ENCODE peak calls at places on chromosomes 6 and 20, in six cellular contexts. X is AG09319, E is left ventricle myocardium inferior, Z is upper lobe of left lung, O is lower lobe of right lung, D is cardiac muscle cell. T is an unnamed sample.

GRCh38 chr20:54938707-54939106 is 463.3 kb downstream of the DOK5 start:
- DNase-seq in O (no peak), Z (no peak), D (no peak), E (no peak), X (no peak), T (no peak)

GRCh38 chr6:121544691-121545090 is 109.2 kb downstream of the GJA1 start:
- DNase-seq in O (no peak), D (no peak), Z (no peak), X (no peak), E (no peak), T (no peak)

GRCh38 chr6:75349262-75349984 is 64.8 kb upstream of the TMEM30A start:
- DNase-seq in D (peak; percentile 59), Z (peak; percentile 86), X (no peak), O (peak; percentile 56), E (peak; percentile 36), T (peak; percentile 25)

GRCh38 chr6:79157961-79158644 is 76.4 kb downstream of the HMGN3 start:
- DNase-seq in X (no peak), E (no peak), D (no peak), Z (no peak), O (no peak), T (no peak)

GRCh38 chr6:132675002-132675401 is 16.0 kb upstream of the TAAR1 start:
- DNase-seq in E (no peak), X (no peak), Z (no peak), O (no peak), D (no peak), T (no peak)

GRCh38 chr6:140572129-140572528 is 1197.7 kb upstream of the CITED2 start:
- DNase-seq in E (no peak), D (peak; percentile 92), X (peak; percentile 87), Z (no peak), O (no peak), T (no peak)

GRCh38 chr6:16200231-16200941 is 38.0 kb upstream of the GMPR start:
- DNase-seq in X (peak; percentile 37), D (no peak), E (no peak), Z (no peak), O (peak; percentile 24), T (no peak)

GRCh38 chr6:130625825-130626500 is 201.2 kb upstream of the SMLR1 start:
- DNase-seq in D (peak; percentile 17), X (no peak), O (no peak), E (no peak), Z (no peak), T (no peak)

GRCh38 chr6:154653853-154654252 is 79.4 kb upstream of the SCAF8 start:
- DNase-seq in Z (no peak), E (no peak), D (peak; percentile 86), O (no peak), X (peak; percentile 51), T (no peak)

GRCh38 chr6:157398151-157398550 is 17.2 kb downstream of the ZDHHC14 start:
- DNase-seq in D (no peak), X (no peak), Z (no peak), E (no peak), O (no peak), T (no peak)

GRCh38 chr20:57809661-57810172 is 99.9 kb upstream of the PMEPA1 start:
- DNase-seq in O (no peak), E (peak; percentile 58), Z (no peak), X (no peak), D (no peak), T (no peak)

GRCh38 chr6:107816818-107817217 is 7.3 kb downstream of the SCML4 start:
- DNase-seq in X (no peak), D (peak; percentile 3), E (no peak), O (no peak), Z (no peak), T (no peak)

GRCh38 chr6:73710470-73710869 is 14.5 kb downstream of the CD109 start:
- DNase-seq in X (no peak), E (no peak), Z (no peak), O (no peak), D (peak; percentile 47), T (no peak)

GRCh38 chr20:51327251-51327841 is 215.2 kb downstream of the NFATC2 start:
- DNase-seq in O (no peak), X (peak; percentile 28), D (peak; percentile 44), E (no peak), Z (peak; percentile 65), T (no peak)

GRCh38 chr6:145713746-145714145 is 21.6 kb downstream of the EPM2A start:
- DNase-seq in D (no peak), E (no peak), Z (no peak), O (no peak), X (no peak), T (no peak)

GRCh38 chr6:170082531-170083187 is 208.2 kb downstream of the DLL1 start:
- DNase-seq in X (no peak), Z (no peak), D (no peak), O (peak; percentile 24), E (peak; percentile 4), T (no peak)

GRCh38 chr6:44548319-44548718 is 160.8 kb downstream of the CDC5L start:
- DNase-seq in D (no peak), X (no peak), E (no peak), O (no peak), Z (no peak), T (no peak)

GRCh38 chr6:163389354-163389753 is 25.2 kb upstream of the QKI start:
- DNase-seq in Z (no peak), X (no peak), O (no peak), E (no peak), D (no peak), T (no peak)

GRCh38 chr20:21507275-21508229 is 6.3 kb downstream of the NKX2-2 start:
- DNase-seq in E (no peak), O (no peak), Z (peak; percentile 83), X (no peak), D (no peak), T (no peak)

GRCh38 chr20:21505161-21505809 is 8.6 kb downstream of the NKX2-2 start:
- DNase-seq in O (peak; percentile 85), X (no peak), D (peak; percentile 51), E (peak; percentile 48), Z (peak; percentile 95), T (peak; percentile 94)

GRCh38 chr20:21504323-21504722 is 9.5 kb downstream of the NKX2-2 start:
- DNase-seq in X (no peak), D (no peak), O (peak; percentile 41), Z (no peak), E (no peak), T (no peak)

GRCh38 chr20:21508230-21509078 is 5.4 kb downstream of the NKX2-2 start:
- DNase-seq in Z (peak; percentile 58), E (no peak), D (no peak), X (no peak), O (no peak), T (no peak)

DNA sequence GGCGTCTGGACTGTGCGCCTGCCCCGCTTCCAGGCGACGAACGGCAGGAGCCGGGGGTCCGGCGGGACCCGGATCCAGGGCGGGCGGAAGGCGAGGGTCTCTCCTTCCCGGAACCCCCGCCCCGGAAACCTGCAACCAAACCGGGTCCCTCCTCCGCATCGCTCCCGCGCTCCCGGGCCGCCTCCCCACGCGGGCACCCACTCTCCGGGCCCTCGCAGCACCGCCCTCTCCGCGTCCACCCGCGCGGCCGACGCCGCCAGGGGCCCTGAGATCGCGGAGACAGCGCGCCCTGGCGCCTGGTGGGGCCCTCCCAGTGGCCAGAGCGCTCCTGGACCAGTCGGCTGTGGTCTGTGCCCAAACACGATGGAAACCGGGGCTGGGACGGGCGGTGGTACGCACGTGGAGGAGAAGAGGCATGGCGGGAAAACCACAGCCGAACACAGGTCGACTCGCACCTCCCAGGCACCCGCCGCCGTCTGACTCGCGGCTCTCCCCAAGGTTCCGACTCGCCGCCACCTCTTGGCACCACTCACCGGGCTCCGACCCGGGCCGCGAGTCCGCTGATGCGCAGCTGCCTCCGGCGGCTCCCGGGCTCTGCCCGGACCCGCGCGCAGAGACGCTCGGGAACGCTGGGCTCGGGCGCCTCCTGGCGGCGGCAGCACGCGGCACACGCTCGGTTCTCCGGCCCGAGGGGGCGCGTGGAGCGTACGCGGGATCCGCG is 7.9 kb downstream of the NKX2-2 start:
- DNase-seq in D (peak; percentile 56), Z (peak; percentile 94), E (no peak), X (no peak), O (peak; percentile 66), T (no peak)
- TF ChIP-seq CTCF in D (peak; percentile 77), Z (peak; percentile 88), E (peak; percentile 71), X (peak; percentile 42), O (peak; percentile 74), T (peak; percentile 89)

GRCh38 chr6:50091641-50092040 is 41.9 kb upstream of the DEFB112 start:
- DNase-seq in Z (no peak), D (no peak), O (no peak), X (no peak), E (no peak), T (no peak)

GRCh38 chr6:50093116-50093937 is 43.6 kb upstream of the DEFB112 start:
- DNase-seq in D (no peak), E (no peak), X (no peak), O (no peak), Z (no peak), T (no peak)

DNA sequence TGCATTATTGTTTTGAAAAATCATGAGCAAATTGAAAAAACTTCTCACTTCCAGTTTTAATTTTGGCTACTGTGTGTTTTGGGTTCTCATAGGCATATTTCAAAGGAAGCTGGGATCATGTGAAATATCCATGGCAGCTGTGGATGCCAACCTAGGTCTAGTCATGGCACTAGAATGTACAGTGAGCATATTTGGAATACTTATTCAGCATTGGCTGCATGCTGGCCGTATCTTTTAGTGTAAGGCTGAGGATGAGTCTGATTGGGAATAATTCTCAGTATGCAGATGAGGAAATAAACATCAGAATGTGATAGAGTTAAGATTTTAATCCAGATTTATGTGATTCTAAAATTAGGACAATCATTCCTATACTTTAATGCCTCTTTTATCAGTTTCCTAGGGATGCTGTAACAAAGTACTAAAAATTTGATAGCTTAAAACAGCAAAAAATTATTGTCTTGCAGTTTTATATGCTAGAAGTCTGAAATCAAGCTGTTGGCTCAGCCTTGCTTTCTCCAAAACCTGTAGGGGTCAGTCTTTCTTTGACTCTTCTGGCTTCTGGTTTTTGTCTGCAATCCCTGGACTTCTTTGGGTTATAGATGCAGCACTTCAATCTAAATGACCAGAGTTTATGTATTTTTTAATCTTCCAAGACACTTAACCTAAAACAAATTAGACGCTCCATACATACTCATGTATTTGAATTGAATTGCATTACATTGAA is 37.7 kb upstream of the DEFB112 start:
- DNase-seq in E (no peak), D (no peak), X (no peak), Z (no peak), O (no peak), T (no peak)
- TF ChIP-seq CTCF in E (no peak), D (no peak), X (no peak), Z (no peak), O (no peak), T (no peak)

GRCh38 chr6:1893470-1894130 is 283.9 kb downstream of the FOXC1 start:
- DNase-seq in O (no peak), E (no peak), D (peak; percentile 31), Z (no peak), X (no peak), T (no peak)
- TF ChIP-seq CTCF in O (no peak), E (no peak), D (peak; percentile 40), Z (no peak), X (no peak), T (no peak)

GRCh38 chr6:13507306-13507855 is 20.0 kb upstream of the GFOD1 start:
- DNase-seq in D (no peak), O (no peak), X (no peak), E (no peak), Z (no peak), T (no peak)

GRCh38 chr6:13513606-13514502 is 26.5 kb upstream of the GFOD1 start:
- DNase-seq in E (no peak), Z (no peak), X (no peak), O (no peak), D (no peak), T (no peak)

GRCh38 chr6:13512900-13513299 is 25.5 kb upstream of the GFOD1 start:
- DNase-seq in O (no peak), Z (no peak), D (no peak), E (no peak), X (no peak), T (no peak)

GRCh38 chr6:13508711-13509705 is 21.6 kb upstream of the GFOD1 start:
- DNase-seq in O (no peak), D (peak; percentile 70), X (peak; percentile 97), E (no peak), Z (no peak), T (no peak)

GRCh38 chr6:13511913-13512717 is 24.7 kb upstream of the GFOD1 start:
- DNase-seq in Z (peak; percentile 71), E (peak; percentile 28), O (no peak), D (peak; percentile 32), X (no peak), T (no peak)
- TF ChIP-seq CTCF in Z (no peak), E (no peak), O (no peak), D (no peak), X (no peak), T (no peak)